ENCODE peak calls at places on chromosomes 12 and 14, in five cellular contexts. C is body of pancreas, W is uterus, Z is H1, E is K562. G is an unnamed sample.

GRCh38 chr14:102202944-102203343 is 63.2 kb downstream of the WDR20 start:
- DNase-seq in C (no peak), W (no peak), Z (no peak), E (no peak), G (no peak)

GRCh38 chr12:124498870-124499753 is 68.3 kb downstream of the NCOR2 start:
- DNase-seq in C (no peak), W (no peak), Z (no peak), E (no peak), G (no peak)

GRCh38 chr12:24960222-24960855 is 11.4 kb upstream of the BCAT1 start:
- DNase-seq in C (peak; percentile 62), W (no peak), Z (peak; percentile 66), E (peak; percentile 29), G (peak; percentile 20)

GRCh38 chr12:121781751-121782615 is 11.5 kb downstream of the RHOF start:
- DNase-seq in C (no peak), W (no peak), Z (no peak), E (peak; percentile 58), G (no peak)

GRCh38 chr12:52189376-52190174 is 2.2 kb downstream of the KRT80 start:
- DNase-seq in C (no peak), W (no peak), Z (no peak), E (no peak), G (no peak)

GRCh38 chr14:99676657-99677056 is 7.4 kb upstream of the CYP46A1 start:
- DNase-seq in C (no peak), W (no peak), Z (no peak), E (no peak), G (no peak)

GRCh38 chr12:67595365-67595764 is 53.2 kb upstream of the DYRK2 start:
- DNase-seq in C (no peak), W (no peak), Z (no peak), E (no peak), G (no peak)

GRCh38 chr14:56422703-56423213 is 156.8 kb upstream of the TMEM260 start:
- DNase-seq in C (peak; percentile 87), W (peak; percentile 70), Z (no peak), E (no peak), G (peak; percentile 31)

GRCh38 chr12:47881826-47882427 is 22.9 kb downstream of the VDR start:
- DNase-seq in C (peak; percentile 60), W (peak; percentile 28), Z (no peak), E (no peak), G (no peak)

GRCh38 chr12:113299619-113300237 is 35.2 kb downstream of the SLC8B1 start:
- DNase-seq in C (peak; percentile 62), W (peak; percentile 59), Z (no peak), E (peak; percentile 89), G (peak; percentile 30)

GRCh38 chr14:75542585-75543091 is 20.4 kb downstream of the BATF start:
- DNase-seq in C (peak; percentile 73), W (no peak), Z (no peak), E (peak; percentile 23), G (peak; percentile 64)

GRCh38 chr14:104350463-104351185 is 212.2 kb downstream of the KIF26A start:
- DNase-seq in C (no peak), W (peak; percentile 5), Z (no peak), E (no peak), G (no peak)

GRCh38 chr14:100314724-100315123 is 8.4 kb upstream of the SLC25A47 start:
- DNase-seq in C (no peak), W (no peak), Z (no peak), E (no peak), G (peak; percentile 37)

GRCh38 chr14:95196268-95196667 is 38.9 kb upstream of the DICER1 start:
- DNase-seq in C (no peak), W (no peak), Z (no peak), E (peak; percentile 35), G (no peak)

DNA sequence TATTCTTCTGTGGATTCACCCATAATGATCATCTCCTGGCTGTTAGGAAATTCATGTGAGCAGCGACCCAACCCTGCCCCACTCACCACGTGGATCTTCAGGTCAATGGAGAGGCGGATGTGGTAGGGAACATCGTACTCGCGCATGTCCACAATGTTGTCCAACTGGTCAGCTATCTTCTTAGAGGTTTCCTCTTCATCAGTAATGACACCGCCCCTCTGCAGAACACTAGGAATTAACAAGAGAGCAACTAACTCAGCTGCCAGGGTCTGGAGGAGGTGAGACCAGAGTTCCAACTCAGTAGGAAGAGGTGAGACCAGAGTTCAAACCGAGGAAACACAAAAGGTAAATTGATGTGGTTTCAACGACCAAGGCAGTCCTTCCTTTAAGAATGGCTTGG is 9.7 kb downstream of the POLE start:
- DNase-seq in C (no peak), W (no peak), Z (no peak), E (no peak), G (no peak)
- TF ChIP-seq POLR2A in C (no peak), W (no peak), Z (no peak), E (no peak), G (no peak)

GRCh38 chr12:50402270-50403000 is 1.8 kb downstream of the LARP4 start:
- DNase-seq in C (no peak), W (no peak), Z (no peak), E (no peak), G (no peak)

GRCh38 chr12:50400638-50401382 is at the start of gene LARP4:
- DNase-seq in C (peak; percentile 94), W (peak; percentile 88), Z (peak; percentile 89), E (peak; percentile 94), G (peak; percentile 94)

GRCh38 chr12:50403001-50403440 is 2.3 kb downstream of the LARP4 start:
- DNase-seq in C (no peak), W (no peak), Z (no peak), E (no peak), G (no peak)

GRCh38 chr12:50401383-50402155 is 884 bp downstream of the LARP4 start:
- DNase-seq in C (peak; percentile 43), W (no peak), Z (no peak), E (no peak), G (peak; percentile 13)

DNA sequence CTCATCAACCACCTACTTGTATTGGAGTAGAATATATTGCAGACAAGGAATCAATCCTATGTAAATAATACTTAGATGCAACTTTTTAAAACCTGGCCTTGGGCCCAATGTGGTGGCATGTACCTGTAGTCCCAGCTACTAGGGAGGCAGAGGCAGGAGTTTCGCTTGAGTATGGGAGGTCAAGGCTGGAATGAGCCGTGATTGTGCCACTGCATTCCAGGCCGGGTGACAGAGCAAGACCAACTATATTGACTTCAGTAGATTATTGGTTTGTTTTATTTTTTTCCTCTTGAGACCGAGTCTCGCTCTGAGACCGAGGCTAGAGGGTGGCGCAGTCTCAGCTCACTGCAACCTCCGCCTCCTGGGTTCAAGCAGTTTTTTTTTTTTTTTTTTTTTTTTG is 3.6 kb downstream of the LARP4 start:
- DNase-seq in C (no peak), W (no peak), Z (no peak), E (no peak), G (no peak)
- H3K27ac ChIP-seq in C (no peak overlapping the region), W (no peak overlapping the region), Z (no peak overlapping the region), E (no peak overlapping the region), G (no peak overlapping the region)

GRCh38 chr12:6963016-6963731 is 7.3 kb downstream of the PHB2 start:
- DNase-seq in C (peak; percentile 96), W (no peak), Z (peak; percentile 91), E (no peak), G (peak; percentile 95)
- TF ChIP-seq POLR2A in C (peak; percentile 98), W (peak; percentile 54), Z (peak; percentile 57), E (no peak), G (peak; percentile 99)

DNA sequence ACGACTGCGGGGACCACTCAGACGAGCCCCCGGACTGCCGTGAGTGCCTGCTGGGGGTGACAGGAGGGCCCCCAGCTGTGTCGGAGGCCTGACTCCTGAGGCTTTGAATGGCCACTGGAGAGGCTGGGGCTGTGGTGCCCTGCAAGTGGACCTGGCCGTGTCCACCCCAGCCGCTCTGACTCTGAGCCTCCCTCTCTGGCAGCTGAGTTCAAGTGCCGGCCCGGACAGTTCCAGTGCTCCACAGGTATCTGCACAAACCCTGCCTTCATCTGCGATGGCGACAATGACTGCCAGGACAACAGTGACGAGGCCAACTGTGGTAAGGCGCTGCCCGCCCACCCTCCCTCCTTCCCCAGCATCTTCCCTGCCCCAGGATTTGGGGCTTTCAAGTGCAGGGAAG is 16.1 kb upstream of the NXPH4 start:
- DNase-seq in C (no peak), W (no peak), Z (no peak), E (no peak), G (no peak)
- H3K27ac ChIP-seq in C (no peak overlapping the region), W (no peak overlapping the region), Z (no peak overlapping the region), E (no peak overlapping the region), G (no peak overlapping the region)

DNA sequence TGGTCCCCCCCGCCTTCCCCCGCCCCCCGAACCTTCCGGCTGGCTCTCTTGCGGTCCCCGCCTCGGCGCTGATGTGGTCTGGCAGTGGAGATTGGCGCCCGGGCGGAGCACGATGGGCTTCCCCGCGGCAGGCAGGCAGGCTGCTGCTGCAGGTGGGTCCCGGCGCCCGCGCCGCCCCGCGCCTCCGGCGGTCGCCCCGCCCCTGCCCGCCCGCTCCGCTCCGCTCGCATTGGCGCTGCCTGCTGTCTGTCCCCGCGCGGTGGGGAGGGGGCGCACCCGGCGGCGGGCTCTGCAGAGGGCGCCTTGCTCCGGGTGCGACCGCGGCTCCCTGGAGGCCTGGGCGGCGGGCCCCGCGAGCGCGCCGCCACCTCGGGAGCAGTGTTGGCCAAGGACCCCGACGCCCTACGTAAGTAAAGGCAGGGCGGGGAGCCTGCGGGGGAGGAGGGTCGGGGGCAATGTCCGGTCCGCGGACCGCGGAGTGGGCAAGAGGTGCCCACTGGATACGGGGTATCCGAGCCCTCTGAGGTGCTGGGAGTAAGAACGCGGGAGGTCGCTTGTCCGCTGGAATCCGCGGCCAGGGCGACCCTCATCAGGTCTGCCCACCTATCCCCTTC is at the start of gene AKAP5:
- DNase-seq in C (peak; percentile 44), W (peak; percentile 63), Z (peak; percentile 91), E (peak; percentile 88), G (peak; percentile 75)
- TF ChIP-seq POLR2A in C (no peak), W (no peak), Z (peak; percentile 21), E (no peak), G (no peak)

GRCh38 chr14:51692646-51693045 is 40.9 kb downstream of the FRMD6 start:
- DNase-seq in C (no peak), W (no peak), Z (no peak), E (no peak), G (no peak)
- H3K27ac ChIP-seq in C (no peak overlapping the region), W (no peak overlapping the region), Z (no peak overlapping the region), E (no peak overlapping the region), G (no peak overlapping the region)

GRCh38 chr14:73491256-73491976 is 683 bp downstream of the RIOX1 start:
- DNase-seq in C (peak; percentile 70), W (peak; percentile 55), Z (peak; percentile 72), E (peak; percentile 73), G (peak; percentile 79)
- TF ChIP-seq POLR2A in C (peak; percentile 3), W (peak; percentile 44), Z (no peak), E (no peak), G (peak; percentile 1)

DNA sequence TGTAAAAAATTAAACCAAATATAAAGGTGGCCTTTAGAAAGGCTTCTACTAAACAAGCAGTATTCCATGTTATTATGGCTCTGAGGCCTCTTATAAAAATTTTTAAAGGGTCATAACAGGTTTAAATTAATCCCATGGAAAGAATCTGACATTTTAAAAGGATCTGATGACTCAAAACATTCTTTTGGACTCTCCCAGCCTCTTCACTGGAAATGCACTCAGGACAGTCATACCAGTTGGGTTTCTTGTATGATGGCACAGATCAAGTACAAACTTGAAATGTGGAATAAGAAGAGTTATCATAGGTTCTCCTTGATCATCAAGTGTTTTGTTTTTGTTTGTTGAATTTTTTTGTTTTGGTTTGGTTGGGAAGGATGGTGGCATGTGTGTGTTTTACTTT is 50.8 kb downstream of the PPP2R5E start:
- DNase-seq in C (no peak), W (no peak), Z (no peak), E (no peak), G (no peak)
- H3K27ac ChIP-seq in C (no peak overlapping the region), W (no peak overlapping the region), Z (no peak overlapping the region), E (no peak overlapping the region), G (no peak overlapping the region)

GRCh38 chr12:6872073-6873048 is 742 bp downstream of the SPSB2 start:
- DNase-seq in C (peak; percentile 82), W (peak; percentile 88), Z (peak; percentile 98), E (peak; percentile 62), G (peak; percentile 91)
- TF ChIP-seq POLR2A in C (no peak), W (no peak), Z (peak; percentile 7), E (peak; percentile 30), G (no peak)

G was measured in transverse colon.